ENCODE peak calls at places on chromosomes 13 and 19, in seven cellular contexts. E is breast epithelium; T is CD4-positive, alpha-beta T cell; I is adrenal gland; Q is body of pancreas; J is H9; Z is SK-N-SH. X is an unnamed sample.

GRCh38 chr19:17339088-17339741 is 1.9 kb downstream of the GTPBP3 start:
- DNase-seq in Z (peak; percentile 63), T (peak; percentile 27), I (peak; percentile 38), J (peak; percentile 91), Q (no peak), E (no peak), X (no peak)

GRCh38 chr13:97544041-97544765 is 110.2 kb downstream of the RAP2A start:
- DNase-seq in E (no peak), Z (no peak), T (no peak), I (no peak), J (no peak), Q (no peak), X (no peak)

GRCh38 chr19:16394681-16395375 is 70.2 kb downstream of the KLF2 start:
- DNase-seq in T (no peak), Q (peak; percentile 11), I (no peak), Z (no peak), E (no peak), J (no peak), X (peak; percentile 45)

GRCh38 chr13:110445183-110445582 is 116.3 kb downstream of the RAB20 start:
- DNase-seq in I (no peak), J (no peak), E (no peak), Q (no peak), T (no peak), Z (no peak), X (no peak)

GRCh38 chr19:47848871-47849473 is 10.1 kb upstream of the TPRX2 start:
- DNase-seq in Z (peak; percentile 33), I (peak; percentile 17), Q (no peak), E (no peak), T (peak; percentile 22), J (peak; percentile 79), X (no peak)

GRCh38 chr13:109751477-109751876 is 34.9 kb downstream of the IRS2 start:
- DNase-seq in J (no peak), Q (no peak), I (no peak), E (peak; percentile 12), Z (no peak), T (no peak), X (no peak)

GRCh38 chr19:51460164-51460992 is 2.1 kb upstream of the SIGLEC8 start:
- DNase-seq in I (no peak), E (no peak), J (peak; percentile 47), T (no peak), Z (peak; percentile 58), Q (no peak), X (no peak)

GRCh38 chr13:76677047-76677446 is 209.2 kb downstream of the KCTD12 start:
- DNase-seq in E (no peak), T (no peak), J (no peak), Q (peak; percentile 26), I (peak; percentile 9), Z (no peak), X (no peak)

GRCh38 chr19:1244693-1245451 is 3.3 kb downstream of the ATP5F1D start:
- DNase-seq in T (no peak), Z (no peak), Q (peak; percentile 88), E (no peak), J (no peak), I (peak; percentile 75), X (peak; percentile 96)

GRCh38 chr19:40219721-40220276 is 1.6 kb upstream of the TTC9B start:
- DNase-seq in Q (no peak), J (no peak), E (no peak), I (peak; percentile 65), T (no peak), Z (no peak), X (no peak)

GRCh38 chr19:55622242-55622969 is 2.0 kb downstream of the ZNF784 start:
- DNase-seq in E (no peak), I (peak; percentile 50), T (no peak), Q (no peak), Z (no peak), J (no peak), X (no peak)

GRCh38 chr19:6362351-6362801 is 1.0 kb downstream of the CLPP start:
- DNase-seq in T (peak; percentile 53), Z (no peak), E (no peak), J (no peak), I (peak; percentile 25), Q (no peak), X (no peak)

GRCh38 chr13:32413284-32413683 is 14.6 kb downstream of the N4BP2L1 start:
- DNase-seq in T (no peak), Z (no peak), Q (no peak), E (no peak), J (no peak), I (no peak), X (no peak)

DNA sequence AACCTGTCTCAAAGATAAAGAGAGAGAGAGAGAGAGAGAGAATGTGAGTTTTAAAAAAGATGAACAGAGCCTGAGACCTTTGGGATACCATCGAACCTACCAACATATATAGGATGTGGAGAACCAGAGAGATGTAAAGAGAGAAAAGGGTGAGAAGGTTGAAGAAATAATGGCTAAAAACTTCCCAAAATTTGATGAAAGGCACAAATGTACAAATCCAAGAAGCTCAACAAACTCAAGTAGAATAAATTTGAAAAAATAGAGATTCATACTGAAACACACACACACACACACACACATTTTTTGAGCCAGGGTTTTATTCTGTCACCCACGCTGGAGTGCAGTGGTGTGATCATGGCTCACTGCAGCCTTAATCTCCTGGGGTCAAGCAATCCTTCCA is 16.3 kb downstream of the ZNF558 start:
- DNase-seq in T (no peak), I (no peak), E (no peak), Z (no peak), J (no peak), Q (no peak), X (no peak)
- H3K9me3 ChIP-seq in T (peaks cover 91% of the 10 kb centered on the region), I (peaks cover 13% of the 10 kb centered on the region), E (peaks cover 78% of the 10 kb centered on the region), Z (peaks cover 53% of the 10 kb centered on the region), J (peaks cover 62% of the 10 kb centered on the region), Q (peaks cover 86% of the 10 kb centered on the region), X (peaks cover 93% of the 10 kb centered on the region)

DNA sequence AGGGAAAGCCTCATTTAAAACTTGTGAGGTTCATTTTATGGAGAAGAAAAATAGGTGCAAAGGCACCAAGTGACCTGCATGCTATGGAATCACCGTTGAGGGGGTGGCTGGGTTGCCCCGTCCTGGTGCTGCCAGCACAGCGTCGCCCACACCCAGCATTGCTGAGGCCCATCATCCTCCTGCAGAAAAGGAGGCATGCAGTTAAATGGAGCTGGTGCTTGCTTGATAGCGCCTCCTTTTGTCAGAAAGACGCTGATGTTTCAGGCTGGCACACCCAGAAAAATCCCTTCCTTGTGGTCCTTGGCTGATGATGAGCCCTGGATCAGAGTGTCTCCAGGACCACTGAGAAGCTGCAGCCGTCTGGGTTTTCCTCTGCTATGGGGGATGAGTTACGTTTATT is 36.9 kb downstream of the DHRS12 start:
- DNase-seq in E (no peak), J (peak; percentile 65), Z (no peak), T (no peak), I (no peak), Q (no peak), X (no peak)
- TF ChIP-seq CTCF in E (no peak), J (peak; percentile 63), Z (peak; percentile 27), T (no peak), I (no peak), Q (no peak), X (no peak)

GRCh38 chr19:58117841-58118575 is 20.0 kb upstream of the ZSCAN18 start:
- DNase-seq in T (no peak), Q (no peak), Z (peak; percentile 24), J (no peak), I (no peak), E (no peak), X (peak; percentile 70)
- H3K9me3 ChIP-seq in T (peaks cover 90% of the 10 kb centered on the region), Q (peaks cover 67% of the 10 kb centered on the region), Z (no peaks in the 10 kb centered on the region), J (peaks cover 81% of the 10 kb centered on the region), I (no peaks in the 10 kb centered on the region), E (peaks cover 82% of the 10 kb centered on the region), X (peaks cover 11% of the 10 kb centered on the region)

GRCh38 chr19:10001899-10002298 is 8.4 kb downstream of the COL5A3 start:
- DNase-seq in Z (no peak), I (peak; percentile 59), T (no peak), E (no peak), J (peak; percentile 79), Q (peak; percentile 39), X (no peak)
- TF ChIP-seq CTCF in Z (peak; percentile 48), I (peak; percentile 44), T (no peak), E (no peak), J (peak; percentile 72), Q (no peak), X (peak; percentile 22)

DNA sequence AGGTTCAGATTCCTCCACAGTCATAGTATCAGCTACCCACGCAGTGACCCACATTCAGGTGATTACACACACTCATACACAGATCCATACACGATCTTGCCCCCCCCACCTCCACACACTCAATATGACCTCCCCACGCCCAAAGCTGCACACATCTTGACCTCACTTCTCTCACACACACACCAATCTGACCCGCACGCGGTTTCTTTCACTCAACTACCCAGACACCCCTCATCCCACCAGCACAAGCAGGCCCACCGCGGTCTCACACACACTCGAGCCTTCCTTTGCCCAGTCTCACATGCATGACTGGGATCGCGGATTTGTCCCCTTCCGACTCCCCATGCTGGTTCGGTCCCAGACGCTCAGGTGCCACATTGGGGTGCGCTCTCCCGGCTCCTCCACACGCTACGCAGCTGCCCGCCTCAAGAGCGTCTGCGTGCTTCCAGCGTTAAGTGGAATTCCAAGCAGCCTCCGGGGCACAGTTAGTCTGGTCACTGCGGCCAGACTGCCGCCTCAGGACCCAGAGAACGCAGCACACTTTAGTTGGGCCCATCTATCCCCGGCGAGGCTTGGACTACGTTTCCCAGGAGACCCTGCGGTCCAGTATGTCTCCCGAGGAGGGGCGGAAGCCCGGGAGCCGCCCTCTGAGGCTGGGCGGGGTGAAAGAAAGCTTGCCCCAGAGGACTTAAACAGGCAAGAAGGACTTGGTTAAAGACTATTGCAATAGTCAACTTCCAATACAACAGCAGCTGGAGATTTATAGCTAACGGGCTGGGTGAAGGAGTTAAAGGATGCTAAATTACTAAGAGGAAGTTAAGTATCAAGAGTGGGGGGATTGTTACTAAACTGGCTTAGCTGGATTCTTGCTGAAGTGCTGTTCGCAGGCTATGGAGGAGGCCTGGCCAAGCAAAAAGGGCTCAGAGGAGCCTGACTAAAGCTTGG is 703 bp upstream of the ZNF345 start:
- DNase-seq in J (peak; percentile 92), E (peak; percentile 85), T (peak; percentile 85), Q (peak; percentile 85), Z (peak; percentile 87), I (peak; percentile 92), X (peak; percentile 96)
- H3K9me3 ChIP-seq in J (no peaks in the 10 kb centered on the region), E (peaks cover 5% of the 10 kb centered on the region), T (peaks cover 5% of the 10 kb centered on the region), Q (no peaks in the 10 kb centered on the region), Z (no peaks in the 10 kb centered on the region), I (no peaks in the 10 kb centered on the region), X (no peaks in the 10 kb centered on the region)